ENCODE peak calls at places on chromosomes 16 and 17, in eight cellular contexts. H, S, Q, R, Z, B, O and K are unnamed samples.

GRCh38 chr17:75557075-75557851 is 30.3 kb upstream of the MYO15B start:
- DNase-seq in Q (no peak), H (no peak), Z (peak; percentile 63), O (no peak), B (no peak), S (no peak), R (peak; percentile 46), K (no peak)

GRCh38 chr17:76550712-76551615 is 11.1 kb downstream of the PRCD start:
- DNase-seq in Q (no peak), Z (no peak), O (no peak), S (no peak), R (peak; percentile 73), H (peak; percentile 25), B (no peak), K (peak; percentile 68)

GRCh38 chr17:75590849-75591721 is 3.5 kb downstream of the MYO15B start:
- DNase-seq in H (no peak), R (no peak), S (no peak), Z (no peak), B (no peak), Q (no peak), O (no peak), K (no peak)

GRCh38 chr16:56919099-56919800 is 12.7 kb upstream of the HERPUD1 start:
- DNase-seq in B (no peak), O (no peak), H (no peak), R (peak; percentile 68), Q (no peak), Z (no peak), S (no peak), K (no peak)

GRCh38 chr17:34997355-34997862 is 17.1 kb downstream of the LIG3 start:
- DNase-seq in R (peak; percentile 71), Z (no peak), Q (no peak), H (peak; percentile 21), B (no peak), S (no peak), O (no peak), K (peak; percentile 64)

GRCh38 chr16:81601008-81601428 is 156.4 kb downstream of the CMIP start:
- DNase-seq in B (no peak), Q (no peak), Z (no peak), R (peak; percentile 79), S (no peak), O (no peak), H (no peak), K (no peak)

GRCh38 chr16:1871974-1872635 is at the start of gene MEIOB:
- DNase-seq in B (no peak), S (no peak), Q (no peak), R (no peak), O (no peak), H (peak; percentile 16), Z (peak; percentile 76), K (peak; percentile 51)

GRCh38 chr17:56708220-56708567 is 114.7 kb downstream of the NOG start:
- DNase-seq in B (no peak), O (no peak), Q (no peak), R (no peak), S (no peak), Z (no peak), H (no peak), K (no peak)

GRCh38 chr17:49753959-49754391 is 10.0 kb downstream of the FAM117A start:
- DNase-seq in Z (peak; percentile 85), R (no peak), O (no peak), H (no peak), S (no peak), B (no peak), Q (no peak), K (no peak)

GRCh38 chr17:15403276-15403939 is 62.0 kb upstream of the TEKT3 start:
- DNase-seq in Z (no peak), O (no peak), B (no peak), H (no peak), S (no peak), Q (no peak), R (no peak), K (no peak)

GRCh38 chr16:57268804-57269800 is 15.4 kb downstream of the PLLP start:
- DNase-seq in Q (no peak), H (no peak), B (no peak), R (no peak), S (no peak), O (no peak), Z (peak; percentile 57), K (peak; percentile 86)

GRCh38 chr16:19361587-19361986 is 56.1 kb upstream of the TMC5 start:
- DNase-seq in Q (no peak), Z (no peak), R (no peak), O (no peak), B (no peak), S (no peak), H (no peak), K (peak; percentile 26)

GRCh38 chr17:80992948-80993624 is 1.4 kb downstream of the CHMP6 start:
- DNase-seq in S (no peak), R (no peak), Q (peak; percentile 51), O (no peak), H (no peak), B (no peak), Z (no peak), K (peak; percentile 44)

GRCh38 chr17:21419299-21420239 is 43.4 kb downstream of the KCNJ12 start:
- DNase-seq in Z (no peak), Q (no peak), R (no peak), O (no peak), H (no peak), S (no peak), B (no peak), K (peak; percentile 70)

GRCh38 chr16:80594756-80595155 is 54.0 kb downstream of the DYNLRB2 start:
- DNase-seq in B (no peak), H (no peak), Z (no peak), R (no peak), S (no peak), O (no peak), Q (no peak), K (no peak)

GRCh38 chr16:80591071-80591935 is 50.5 kb downstream of the DYNLRB2 start:
- DNase-seq in B (no peak), Z (no peak), R (no peak), O (no peak), S (no peak), Q (no peak), H (no peak), K (no peak)

GRCh38 chr16:80586476-80586875 is 45.7 kb downstream of the DYNLRB2 start:
- DNase-seq in B (no peak), R (no peak), H (no peak), Q (no peak), S (no peak), Z (no peak), O (no peak), K (no peak)

GRCh38 chr16:80596507-80597207 is 55.9 kb downstream of the DYNLRB2 start:
- DNase-seq in R (no peak), S (no peak), B (no peak), O (no peak), H (no peak), Q (no peak), Z (no peak), K (no peak)

DNA sequence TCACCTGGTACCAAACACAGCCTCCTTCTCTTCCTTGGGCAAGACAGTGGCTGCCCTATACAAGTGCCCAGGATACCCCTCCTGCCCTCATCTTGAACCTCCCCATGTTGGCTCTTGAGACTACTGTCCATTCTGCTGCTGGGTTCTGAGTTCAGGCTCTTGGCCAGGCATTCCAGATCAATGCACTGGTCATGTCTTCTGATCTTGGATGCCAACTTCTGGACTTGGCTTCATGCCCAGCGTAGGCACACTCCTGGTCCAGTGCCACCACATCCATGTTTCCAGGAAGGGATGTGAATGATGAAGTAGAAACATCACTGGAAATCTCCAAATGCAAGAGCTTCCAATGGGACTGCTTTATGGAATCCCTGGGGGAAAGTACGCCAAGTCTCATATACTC is 51.5 kb downstream of the DYNLRB2 start:
- DNase-seq in Z (no peak), R (no peak), Q (no peak), H (no peak), B (no peak), S (no peak), O (no peak), K (no peak)
- TF ChIP-seq POLR2AphosphoS5 in Z (no peak), R (no peak), Q (no peak), H (no peak), B (no peak), S (no peak), O (no peak), K (no peak)

DNA sequence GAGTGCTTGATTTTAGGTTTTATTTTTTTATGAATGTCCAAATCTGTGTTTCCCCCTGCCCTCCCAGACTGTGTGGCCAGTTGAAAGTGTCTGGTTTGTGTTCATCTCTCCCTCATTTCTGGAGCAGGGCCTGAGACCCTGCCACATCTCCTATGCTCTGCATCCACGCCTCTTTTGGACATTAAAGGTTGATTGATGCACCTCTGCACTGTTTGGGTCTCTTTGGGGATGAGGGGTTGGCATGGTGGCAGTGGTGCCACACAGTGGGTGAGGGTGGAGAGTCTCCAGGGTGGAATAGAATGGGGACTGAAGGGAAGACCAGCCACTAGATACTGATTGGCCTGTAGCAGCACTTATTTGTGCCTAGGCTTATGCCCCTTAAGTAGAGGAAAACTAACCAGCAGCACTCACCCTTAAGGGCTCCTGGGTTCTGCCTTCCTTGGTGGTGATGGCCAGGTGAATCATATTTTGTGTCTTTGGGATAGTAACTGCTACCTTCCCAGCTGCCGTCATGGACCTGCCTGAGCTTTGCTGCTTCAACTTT is 7.9 kb downstream of the DYNLL2 start:
- DNase-seq in O (no peak), S (no peak), Q (no peak), Z (no peak), B (peak; percentile 86), R (no peak), H (no peak), K (no peak)
- TF ChIP-seq POLR2AphosphoS5 in O (no peak), S (peak; percentile 65), Q (no peak), Z (no peak), B (no peak), R (no peak), H (no peak), K (no peak)

DNA sequence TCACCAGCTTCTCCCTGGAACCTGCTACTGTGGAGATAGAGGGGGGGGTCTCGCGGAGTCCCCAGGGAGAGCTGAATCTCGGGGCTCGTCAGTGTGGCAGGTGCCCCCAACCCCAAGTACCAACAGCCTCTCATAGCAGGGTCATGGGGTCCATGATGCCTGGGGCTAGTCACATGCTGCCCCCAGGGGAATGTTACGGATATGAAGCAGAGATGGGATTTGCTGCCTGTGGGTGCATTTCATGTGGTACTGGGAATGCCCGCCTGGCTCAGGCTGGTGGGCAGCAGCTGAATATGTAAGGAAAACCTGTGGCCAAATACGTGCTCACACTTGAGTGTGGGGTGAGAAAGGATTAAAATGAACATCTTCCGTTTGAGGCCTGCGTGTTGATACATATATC is 49.4 kb downstream of the MEAK7 start:
- DNase-seq in R (no peak), O (no peak), B (no peak), S (no peak), Z (no peak), Q (no peak), H (no peak), K (no peak)
- TF ChIP-seq POLR2AphosphoS5 in R (no peak), O (no peak), B (no peak), S (no peak), Z (no peak), Q (no peak), H (no peak), K (no peak)

DNA sequence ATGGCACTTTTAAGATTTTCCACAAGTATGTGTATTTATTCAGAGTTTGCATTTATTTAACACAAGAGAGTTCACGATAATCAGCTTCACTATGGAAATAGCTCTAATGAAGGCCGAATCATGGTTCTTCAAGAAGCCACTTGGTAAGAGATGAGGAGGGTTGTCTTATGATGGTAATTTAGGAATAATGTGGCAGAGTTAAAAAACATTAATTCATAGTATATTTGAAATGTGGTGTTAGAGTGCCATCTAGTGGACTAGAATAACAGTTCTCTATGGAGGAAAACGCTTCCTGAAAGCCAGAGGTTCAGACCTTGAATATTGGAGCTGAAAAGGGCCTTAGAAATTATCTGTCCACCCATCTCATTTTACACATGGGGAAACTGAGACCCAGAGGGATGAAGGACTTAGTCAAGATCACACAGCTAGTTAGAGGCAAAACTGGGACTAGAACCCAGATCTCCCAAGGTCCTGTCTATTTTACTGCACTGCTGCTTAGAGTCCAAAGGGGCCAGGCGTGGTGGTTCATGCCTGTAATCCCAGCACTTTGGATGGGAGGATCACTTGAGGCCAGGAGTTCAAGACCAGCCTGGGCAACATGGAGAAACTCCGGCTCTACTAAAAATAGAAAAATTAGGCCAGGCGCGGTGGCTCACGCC is 33.8 kb upstream of the KPNB1 start:
- DNase-seq in R (no peak), H (peak; percentile 61), B (no peak), Q (no peak), O (peak; percentile 52), Z (no peak), S (peak; percentile 16), K (no peak)
- TF ChIP-seq POLR2AphosphoS5 in R (no peak), H (no peak), B (no peak), Q (no peak), O (peak; percentile 6), Z (no peak), S (no peak), K (no peak)